ENCODE peak calls at places on chromosomes 7 and 10, in eight cellular contexts. R is HL-60; U is AG04450; S is CD8-positive, alpha-beta T cell; Y is AG10803; E is adrenal gland; H is HFFc6; X is MM.1S. B is an unnamed sample.
A peak's percentile ranks its signal among the peaks of the same experiment; 100 is the strongest.

GRCh38 chr7:2202361-2202761 is 30.4 kb downstream of the MAD1L1 start:
- DNase-seq in Y (no peak), S (no peak), H (no peak), U (no peak), E (no peak), X (no peak), R (no peak), B (no peak)

GRCh38 chr10:99412100-99412499 is 18.3 kb downstream of the GOT1 start:
- DNase-seq in S (no peak), Y (no peak), H (no peak), R (no peak), X (no peak), U (no peak), E (no peak), B (no peak)

GRCh38 chr7:93382362-93382761 is 150.2 kb downstream of the VPS50 start:
- DNase-seq in S (no peak), H (no peak), X (no peak), E (no peak), R (no peak), U (no peak), Y (peak; percentile 45), B (no peak)

GRCh38 chr7:81190997-81191747 is 272.3 kb upstream of the SEMA3C start:
- DNase-seq in U (no peak), Y (peak; percentile 56), E (no peak), S (no peak), R (no peak), H (peak; percentile 33), X (no peak), B (no peak)

GRCh38 chr7:157874870-157875229 is 538.0 kb downstream of the DNAJB6 start:
- DNase-seq in X (no peak), Y (no peak), H (no peak), R (no peak), U (no peak), S (no peak), E (no peak), B (no peak)

GRCh38 chr7:105853931-105854419 is 22.4 kb downstream of the ATXN7L1 start:
- DNase-seq in U (no peak), R (no peak), Y (peak; percentile 70), H (no peak), S (no peak), E (no peak), X (no peak), B (no peak)

GRCh38 chr10:48600645-48601505 is 4.0 kb downstream of the ARHGAP22 start:
- DNase-seq in Y (no peak), U (no peak), S (no peak), E (peak; percentile 30), X (no peak), R (no peak), H (no peak), B (no peak)

GRCh38 chr10:36381748-36382147 is 739.7 kb upstream of the FZD8 start:
- DNase-seq in U (no peak), Y (no peak), S (no peak), R (no peak), E (no peak), H (no peak), X (no peak), B (no peak)

GRCh38 chr7:142866361-142867096 is 11.7 kb downstream of the EPHB6 start:
- DNase-seq in E (peak; percentile 62), Y (no peak), S (no peak), R (peak; percentile 25), U (no peak), H (no peak), X (peak; percentile 30), B (no peak)

GRCh38 chr7:42046483-42046882 is 190.5 kb downstream of the GLI3 start:
- DNase-seq in E (no peak), X (no peak), H (no peak), Y (no peak), S (no peak), R (no peak), U (peak; percentile 11), B (no peak)

GRCh38 chr10:101588879-101589278 is 758 bp downstream of the DPCD start:
- DNase-seq in R (no peak), Y (peak; percentile 24), H (peak; percentile 36), X (no peak), E (no peak), S (no peak), U (no peak), B (no peak)

GRCh38 chr7:151109094-151110048 is 23.1 kb downstream of the AGAP3 start:
- DNase-seq in E (no peak), S (no peak), X (no peak), U (no peak), R (no peak), Y (peak; percentile 59), H (no peak), B (no peak)

GRCh38 chr7:155066417-155066950 is 3.6 kb upstream of the HTR5A start:
- DNase-seq in U (peak; percentile 53), R (no peak), X (no peak), Y (peak; percentile 71), H (peak; percentile 67), S (no peak), E (no peak), B (no peak)

GRCh38 chr7:106871793-106872571 is 6.9 kb downstream of the PIK3CG start:
- DNase-seq in U (no peak), X (no peak), E (no peak), Y (no peak), H (no peak), R (no peak), S (no peak), B (peak; percentile 58)

GRCh38 chr10:107477266-107477665 is 312.8 kb upstream of the SORCS1 start:
- DNase-seq in H (no peak), E (no peak), Y (no peak), S (no peak), U (no peak), R (no peak), X (no peak), B (no peak)

GRCh38 chr7:120876922-120877321 is 19.0 kb upstream of the TSPAN12 start:
- DNase-seq in Y (no peak), H (no peak), R (no peak), S (no peak), X (no peak), U (no peak), E (no peak), B (no peak)

GRCh38 chr7:92595281-92595680 is 5.1 kb upstream of the FAM133B start:
- DNase-seq in U (no peak), S (no peak), E (no peak), H (peak; percentile 88), R (no peak), X (no peak), Y (peak; percentile 78), B (no peak)

GRCh38 chr7:101218236-101219130 is 518 bp downstream of the ZNHIT1 start:
- DNase-seq in U (no peak), S (no peak), Y (peak; percentile 32), H (no peak), X (no peak), R (no peak), E (no peak), B (no peak)

GRCh38 chr7:101216860-101217387 is 457 bp downstream of the PLOD3 start:
- DNase-seq in R (no peak), H (no peak), U (no peak), X (no peak), E (no peak), Y (no peak), S (no peak), B (no peak)

GRCh38 chr7:101216001-101216859 is 1.2 kb downstream of the PLOD3 start:
- DNase-seq in S (no peak), E (no peak), H (no peak), Y (peak; percentile 27), R (peak; percentile 45), X (no peak), U (no peak), B (no peak)

GRCh38 chr7:101220295-101220694 is 2.3 kb downstream of the ZNHIT1 start:
- DNase-seq in E (no peak), Y (no peak), R (no peak), X (no peak), H (no peak), U (no peak), S (no peak), B (no peak)

GRCh38 chr7:101217388-101218235 is at the start of the genes PLOD3 and ZNHIT1:
- DNase-seq in X (peak; percentile 99), S (peak; percentile 93), Y (peak; percentile 97), H (peak; percentile 97), R (peak; percentile 96), U (peak; percentile 95), E (peak; percentile 99), B (peak; percentile 95)
- TF ChIP-seq CTCF in X (no peak), S (no peak), Y (peak; percentile 0), H (peak; percentile 57), R (no peak), U (peak; percentile 11), E (peak; percentile 8), B (peak; percentile 23)

GRCh38 chr7:130154131-130154500 is 51.1 kb downstream of the TMEM209 start:
- DNase-seq in U (no peak), X (peak; percentile 23), S (no peak), Y (no peak), E (no peak), R (no peak), H (no peak), B (no peak)

GRCh38 chr7:130156140-130156539 is 49.1 kb downstream of the TMEM209 start:
- DNase-seq in R (no peak), H (no peak), Y (no peak), E (peak; percentile 39), S (no peak), X (no peak), U (no peak), B (no peak)

GRCh38 chr7:130153251-130153908 is 51.8 kb downstream of the TMEM209 start:
- DNase-seq in S (no peak), U (no peak), X (no peak), H (no peak), R (no peak), E (peak; percentile 36), Y (no peak), B (no peak)

GRCh38 chr7:130152270-130153141 is 52.7 kb downstream of the TMEM209 start:
- DNase-seq in H (peak; percentile 26), Y (peak; percentile 43), S (no peak), E (peak; percentile 49), R (no peak), X (no peak), U (no peak), B (no peak)

GRCh38 chr7:130154501-130155317 is 50.5 kb downstream of the TMEM209 start:
- DNase-seq in H (no peak), X (no peak), E (peak; percentile 74), Y (no peak), R (no peak), S (no peak), U (no peak), B (no peak)
- TF ChIP-seq CTCF in H (peak; percentile 61), X (peak; percentile 46), E (no peak), Y (peak; percentile 16), R (no peak), S (no peak), U (peak; percentile 33), B (no peak)

GRCh38 chr10:110446954-110447608 is 50.6 kb upstream of the DUSP5 start:
- DNase-seq in S (no peak), Y (peak; percentile 94), E (peak; percentile 62), U (peak; percentile 73), R (peak; percentile 63), X (no peak), H (peak; percentile 79), B (peak; percentile 70)
- TF ChIP-seq CTCF in S (no peak), Y (peak; percentile 34), E (no peak), U (peak; percentile 38), R (no peak), X (no peak), H (no peak), B (no peak)

GRCh38 chr7:69982197-69982596 is 383.9 kb downstream of the AUTS2 start:
- DNase-seq in R (no peak), E (no peak), U (no peak), H (no peak), X (no peak), S (no peak), Y (peak; percentile 42), B (no peak)

GRCh38 chr7:69981646-69982045 is 383.4 kb downstream of the AUTS2 start:
- DNase-seq in H (no peak), E (no peak), X (no peak), S (no peak), U (no peak), Y (no peak), R (no peak), B (no peak)
- TF ChIP-seq CTCF in H (no peak), E (no peak), X (no peak), S (no peak), U (no peak), Y (no peak), R (no peak), B (no peak)

B was measured in CD14-positive monocyte.